ENCODE peak calls at places on chromosome 18, in six cellular contexts. H, T, X, S, R and D are unnamed samples.

GRCh38 chr18:70535041-70535440 is 246.2 kb downstream of the SOCS6 start:
- DNase-seq in H (no peak), T (no peak), X (no peak), S (no peak), R (no peak), D (no peak)

GRCh38 chr18:9102391-9103216 is at the start of gene NDUFV2:
- DNase-seq in H (peak), T (peak), X (peak), S (peak), R (peak), D (peak)

GRCh38 chr18:49875783-49876182 is 62.5 kb upstream of the ACAA2 start:
- DNase-seq in H (no peak), T (no peak), X (no peak), S (no peak), R (no peak), D (no peak)

GRCh38 chr18:79915161-79916127 is 36.0 kb downstream of the SLC66A2 start:
- DNase-seq in H (no peak), T (no peak), X (no peak), S (no peak), R (no peak), D (no peak)

GRCh38 chr18:51162617-51163016 is 34.9 kb downstream of the MEX3C start:
- DNase-seq in H (no peak), T (no peak), X (no peak), S (no peak), R (no peak), D (no peak)

GRCh38 chr18:76446321-76446720 is 48.7 kb downstream of the ZNF516 start:
- DNase-seq in H (no peak), T (no peak), X (no peak), S (no peak), R (no peak), D (no peak)

GRCh38 chr18:6155707-6156106 is 259.0 kb downstream of the L3MBTL4 start:
- DNase-seq in H (no peak), T (no peak), X (no peak), S (no peak), R (no peak), D (no peak)

GRCh38 chr18:48300463-48300961 is 108.7 kb downstream of the ZBTB7C start:
- DNase-seq in H (no peak), T (peak), X (no peak), S (peak), R (peak), D (no peak)

GRCh38 chr18:56795381-56795780 is 144.2 kb downstream of the WDR7 start:
- DNase-seq in H (no peak), T (no peak), X (no peak), S (no peak), R (no peak), D (no peak)

GRCh38 chr18:3453540-3454364 is 3.8 kb downstream of the TGIF1 start:
- DNase-seq in H (no peak), T (peak), X (no peak), S (peak), R (no peak), D (no peak)

GRCh38 chr18:78352905-78353304 is 626.7 kb upstream of the SALL3 start:
- DNase-seq in H (no peak), T (no peak), X (no peak), S (no peak), R (no peak), D (no peak)

GRCh38 chr18:79465392-79465991 is 69.8 kb downstream of the NFATC1 start:
- DNase-seq in H (no peak), T (no peak), X (no peak), S (no peak), R (no peak), D (no peak)

GRCh38 chr18:80065705-80066104 is 31.5 kb downstream of the RBFA start:
- DNase-seq in H (no peak), T (no peak), X (no peak), S (no peak), R (no peak), D (no peak)

GRCh38 chr18:45733535-45733934 is 9.6 kb downstream of the SLC14A1 start:
- DNase-seq in H (no peak), T (no peak), X (no peak), S (no peak), R (no peak), D (no peak)

GRCh38 chr18:30500240-30500945 is 542.1 kb downstream of the DSC3 start:
- DNase-seq in H (no peak), T (no peak), X (no peak), S (no peak), R (no peak), D (no peak)

GRCh38 chr18:30486856-30487255 is 555.7 kb downstream of the DSC3 start:
- DNase-seq in H (no peak), T (no peak), X (no peak), S (peak), R (no peak), D (no peak)

GRCh38 chr18:78996741-78997490 is 17.3 kb downstream of the SALL3 start:
- DNase-seq in H (no peak), T (no peak), X (no peak), S (no peak), R (no peak), D (no peak)

GRCh38 chr18:57175550-57175949 is 28.7 kb downstream of the BOD1L2 start:
- DNase-seq in H (no peak), T (no peak), X (peak), S (no peak), R (no peak), D (no peak)

GRCh38 chr18:43129946-43130523 is 14.6 kb upstream of the RIT2 start:
- DNase-seq in H (no peak), T (no peak), X (no peak), S (peak), R (no peak), D (no peak)

GRCh38 chr18:77360315-77361186 is 110.9 kb downstream of the GALR1 start:
- DNase-seq in H (no peak), T (no peak), X (no peak), S (no peak), R (no peak), D (no peak)

GRCh38 chr18:961644-962355 is 57.1 kb downstream of the ADCYAP1 start:
- DNase-seq in H (peak), T (peak), X (peak), S (peak), R (peak), D (no peak)

GRCh38 chr18:24764766-24765165 is 304.3 kb downstream of the HRH4 start:
- DNase-seq in H (no peak), T (no peak), X (no peak), S (peak), R (no peak), D (no peak)

GRCh38 chr18:31042391-31043181 is at the start of gene DSC3:
- DNase-seq in H (no peak), T (peak), X (no peak), S (no peak), R (no peak), D (no peak)

GRCh38 chr18:48866856-48867255 is 83.9 kb downstream of the SMAD7 start:
- DNase-seq in H (no peak), T (no peak), X (no peak), S (no peak), R (no peak), D (no peak)

GRCh38 chr18:24060644-24061043 is 46.1 kb downstream of the TTC39C start:
- DNase-seq in H (no peak), T (no peak), X (no peak), S (no peak), R (no peak), D (no peak)

GRCh38 chr18:3266062-3266608 is 4.2 kb downstream of the MYL12B start:
- DNase-seq in H (no peak), T (no peak), X (no peak), S (no peak), R (no peak), D (no peak)

GRCh38 chr18:77058186-77058847 is 74.3 kb downstream of the MBP start:
- DNase-seq in H (no peak), T (no peak), X (no peak), S (no peak), R (no peak), D (no peak)

GRCh38 chr18:70289351-70290330 is 796 bp downstream of the SOCS6 start:
- DNase-seq in H (no peak), T (peak), X (no peak), S (peak), R (peak), D (peak)

GRCh38 chr18:70415823-70416488 is 127.1 kb downstream of the SOCS6 start:
- DNase-seq in H (no peak), T (peak), X (no peak), S (no peak), R (no peak), D (no peak)

GRCh38 chr18:11785444-11786055 is 65.7 kb upstream of the CHMP1B start:
- DNase-seq in H (peak), T (no peak), X (peak), S (no peak), R (no peak), D (no peak)

GRCh38 chr18:22471546-22472131 is 53.9 kb upstream of the CTAGE1 start:
- DNase-seq in H (no peak), T (no peak), X (no peak), S (peak), R (no peak), D (no peak)